ENCODE peak calls at places on chromosomes 1 and 21, in ten cellular contexts. C, S, W, A, F, N, L, O, G and Z are unnamed samples. For H3K4me1, the result is how much of the 10 kb centered on the place peaks cover.

GRCh38 chr1:116763787-116764465 is 9.7 kb downstream of the CD2 start:
- DNase-seq in C (no peak), S (peak), W (no peak), A (peak), F (no peak), N (no peak), L (no peak), O (no peak), G (no peak), Z (no peak)

GRCh38 chr1:198437352-198437751 is 103.1 kb downstream of the ATP6V1G3 start:
- DNase-seq in C (no peak), S (no peak), W (no peak), A (no peak), F (no peak), N (no peak), L (peak), O (no peak), G (no peak), Z (no peak)

GRCh38 chr1:29258974-29259801 is 22.9 kb downstream of the PTPRU start:
- DNase-seq in C (no peak), S (peak), W (no peak), A (no peak), F (peak), N (no peak), L (no peak), O (no peak), G (no peak), Z (no peak)

GRCh38 chr1:119840745-119841144 is 29.5 kb upstream of the REG4 start:
- DNase-seq in C (no peak), S (no peak), W (no peak), A (no peak), F (no peak), N (no peak), L (no peak), O (no peak), G (no peak), Z (no peak)

GRCh38 chr1:115529216-115529897 is 112.4 kb upstream of the VANGL1 start:
- DNase-seq in C (no peak), S (no peak), W (no peak), A (no peak), F (no peak), N (no peak), L (no peak), O (no peak), G (no peak), Z (no peak)

GRCh38 chr1:214952648-214953047 is 129.9 kb upstream of the KCNK2 start:
- DNase-seq in C (no peak), S (peak), W (no peak), A (no peak), F (no peak), N (no peak), L (no peak), O (no peak), G (no peak), Z (peak)

GRCh38 chr1:154767315-154768240 is 102.5 kb downstream of the KCNN3 start:
- DNase-seq in C (no peak), S (no peak), W (peak), A (no peak), F (peak), N (peak), L (peak), O (no peak), G (no peak), Z (no peak)

GRCh38 chr21:41506526-41507520 is 1.1 kb downstream of the TMPRSS2 start:
- DNase-seq in C (peak), S (peak), W (no peak), A (peak), F (no peak), N (no peak), L (no peak), O (peak), G (no peak), Z (no peak)

GRCh38 chr1:34858901-34859441 is 578 bp downstream of the SMIM12 start:
- DNase-seq in C (no peak), S (no peak), W (peak), A (no peak), F (no peak), N (no peak), L (peak), O (no peak), G (no peak), Z (no peak)

GRCh38 chr1:183030053-183030452 is 6.8 kb downstream of the LAMC1 start:
- DNase-seq in C (no peak), S (no peak), W (peak), A (no peak), F (no peak), N (no peak), L (no peak), O (no peak), G (peak), Z (no peak)
- H3K4me1 ChIP-seq in C (under half), S (under half), W (under half), A (under half), F (half or more), N (under half), L (under half), O (under half), G (under half), Z (under half)

GRCh38 chr1:42142894-42143675 is 10.1 kb upstream of the GUCA2B start:
- DNase-seq in C (peak), S (no peak), W (no peak), A (no peak), F (no peak), N (no peak), L (no peak), O (no peak), G (no peak), Z (no peak)

GRCh38 chr1:42143875-42144274 is 9.3 kb upstream of the GUCA2B start:
- DNase-seq in C (no peak), S (no peak), W (no peak), A (no peak), F (no peak), N (no peak), L (no peak), O (no peak), G (no peak), Z (no peak)

GRCh38 chr1:42145726-42146125 is 7.5 kb upstream of the GUCA2B start:
- DNase-seq in C (no peak), S (no peak), W (no peak), A (no peak), F (no peak), N (no peak), L (no peak), O (no peak), G (no peak), Z (no peak)

GRCh38 chr1:42145190-42145716 is 8.0 kb upstream of the GUCA2B start:
- DNase-seq in C (no peak), S (no peak), W (no peak), A (no peak), F (peak), N (no peak), L (no peak), O (no peak), G (no peak), Z (no peak)

DNA sequence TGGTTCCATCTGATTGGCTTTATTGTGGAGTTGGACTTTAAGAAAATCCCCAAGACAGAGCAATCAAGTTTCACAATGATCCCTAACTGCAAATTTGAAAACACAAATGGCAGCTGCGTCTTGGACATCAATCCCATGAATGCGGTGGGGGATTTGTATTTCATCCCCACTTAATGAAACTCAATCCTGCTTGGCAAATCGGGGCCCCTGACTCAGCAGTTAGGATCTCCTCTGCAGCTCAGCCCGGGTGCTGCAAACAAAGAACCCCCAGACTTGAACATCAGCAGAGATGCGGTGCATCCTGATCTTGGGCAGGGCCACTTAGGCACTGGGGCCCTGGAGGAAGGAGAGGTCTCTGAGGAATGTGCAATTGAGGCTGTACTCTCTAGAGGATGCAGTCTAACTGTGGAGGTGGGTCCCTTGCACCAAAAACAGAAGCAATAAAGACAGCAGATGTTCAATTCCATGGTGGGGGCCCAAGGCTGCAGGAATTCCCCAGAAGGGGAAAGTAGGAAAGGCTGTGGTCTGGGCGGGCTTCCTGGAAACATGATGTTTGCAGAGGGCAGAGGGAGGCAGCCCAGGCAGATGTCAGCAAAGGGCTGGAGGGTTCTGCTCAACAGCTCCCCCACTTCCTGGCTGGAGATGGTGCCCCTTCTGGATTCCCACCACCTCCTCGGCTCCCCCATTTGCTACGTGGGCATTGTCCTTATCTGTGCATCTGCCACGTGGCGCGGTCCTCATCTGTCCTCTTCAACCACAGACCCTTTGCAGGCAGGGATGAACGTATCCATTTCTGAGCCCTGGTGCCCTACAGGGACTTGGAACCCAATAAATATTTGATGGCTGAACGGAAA is 8.6 kb upstream of the GUCA2B start:
- DNase-seq in C (no peak), S (no peak), W (no peak), A (no peak), F (peak), N (no peak), L (no peak), O (no peak), G (no peak), Z (no peak)
- H3K4me3 ChIP-seq in C (no peak), S (no peak), W (no peak), A (no peak), F (no peak), N (no peak), L (no peak), O (no peak), G (no peak), Z (no peak)

GRCh38 chr1:246591504-246591903 is 25.2 kb downstream of the CNST start:
- DNase-seq in C (no peak), S (no peak), W (no peak), A (no peak), F (no peak), N (no peak), L (no peak), O (no peak), G (no peak), Z (no peak)

GRCh38 chr1:246591047-246591446 is 24.8 kb downstream of the CNST start:
- DNase-seq in C (no peak), S (no peak), W (no peak), A (no peak), F (no peak), N (no peak), L (no peak), O (no peak), G (no peak), Z (no peak)

GRCh38 chr1:246587032-246587431 is 20.8 kb downstream of the CNST start:
- DNase-seq in C (no peak), S (no peak), W (no peak), A (no peak), F (no peak), N (no peak), L (no peak), O (no peak), G (no peak), Z (no peak)

GRCh38 chr1:246588322-246588721 is 22.1 kb downstream of the CNST start:
- DNase-seq in C (no peak), S (no peak), W (peak), A (no peak), F (no peak), N (no peak), L (peak), O (no peak), G (no peak), Z (no peak)

DNA sequence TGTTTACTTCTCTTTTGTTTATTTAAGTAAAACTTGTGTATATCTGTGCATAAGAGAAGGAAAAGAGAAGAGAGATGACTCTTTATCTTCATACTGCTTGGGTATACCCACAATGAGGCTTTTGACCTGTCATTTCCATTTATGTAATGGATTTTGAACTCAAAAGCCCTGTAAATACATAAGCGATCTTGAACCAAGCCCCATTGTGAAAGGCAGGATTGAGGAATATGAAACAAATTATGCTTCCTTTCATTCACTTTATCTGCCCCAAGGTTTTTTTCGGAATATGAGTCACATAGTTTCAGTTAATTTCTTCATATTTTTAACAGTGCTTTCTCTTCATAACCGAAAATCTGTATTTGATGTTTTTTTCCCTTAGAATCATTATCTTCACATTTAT is 21.4 kb downstream of the CNST start:
- DNase-seq in C (no peak), S (no peak), W (peak), A (no peak), F (no peak), N (no peak), L (peak), O (no peak), G (no peak), Z (no peak)
- H3K4me1 ChIP-seq in C (under half), S (under half), W (under half), A (under half), F (half or more), N (under half), L (under half), O (under half), G (under half), Z (under half)

DNA sequence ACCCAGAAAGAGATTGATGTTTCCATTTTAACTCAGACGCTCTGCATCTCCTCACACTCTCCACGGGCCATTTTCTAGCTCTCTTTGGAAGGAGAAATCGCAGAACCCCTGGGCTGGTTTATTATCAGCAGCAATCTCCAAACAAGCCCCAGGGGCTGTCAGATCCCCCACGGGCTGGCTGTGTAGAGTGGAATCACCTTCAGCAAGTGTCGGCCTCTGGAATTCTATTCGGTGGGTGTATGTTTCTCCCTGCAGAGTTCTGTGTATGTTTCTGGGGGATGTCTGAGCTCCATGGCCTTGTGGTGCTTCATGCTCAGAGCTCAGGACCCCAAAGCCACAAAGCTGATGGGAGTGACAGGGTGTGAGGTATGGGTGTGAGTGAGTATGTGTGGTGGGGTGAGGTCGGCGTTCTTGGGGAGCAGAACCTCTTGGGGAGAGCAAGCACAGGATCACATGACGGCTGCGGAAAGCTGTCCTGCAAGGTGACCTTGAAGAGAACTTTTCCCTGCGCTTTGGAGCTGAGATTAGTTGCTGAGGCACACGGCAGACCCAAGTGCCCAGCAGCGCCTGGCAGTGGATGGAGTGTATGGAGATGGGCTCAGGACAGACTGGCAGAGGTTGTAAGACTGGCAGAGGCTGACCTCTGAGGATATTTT is 489 bp downstream of the ACOT11 start:
- DNase-seq in C (no peak), S (no peak), W (no peak), A (no peak), F (no peak), N (peak), L (no peak), O (no peak), G (no peak), Z (no peak)
- H3K4me3 ChIP-seq in C (peak), S (no peak), W (no peak), A (no peak), F (peak), N (peak), L (no peak), O (no peak), G (peak), Z (no peak)

GRCh38 chr1:94616503-94616902 is 74.9 kb upstream of the F3 start:
- DNase-seq in C (no peak), S (no peak), W (no peak), A (no peak), F (no peak), N (no peak), L (no peak), O (no peak), G (no peak), Z (no peak)
- H3K4me1 ChIP-seq in C (under half), S (under half), W (under half), A (under half), F (under half), N (under half), L (under half), O (under half), G (under half), Z (under half)

DNA sequence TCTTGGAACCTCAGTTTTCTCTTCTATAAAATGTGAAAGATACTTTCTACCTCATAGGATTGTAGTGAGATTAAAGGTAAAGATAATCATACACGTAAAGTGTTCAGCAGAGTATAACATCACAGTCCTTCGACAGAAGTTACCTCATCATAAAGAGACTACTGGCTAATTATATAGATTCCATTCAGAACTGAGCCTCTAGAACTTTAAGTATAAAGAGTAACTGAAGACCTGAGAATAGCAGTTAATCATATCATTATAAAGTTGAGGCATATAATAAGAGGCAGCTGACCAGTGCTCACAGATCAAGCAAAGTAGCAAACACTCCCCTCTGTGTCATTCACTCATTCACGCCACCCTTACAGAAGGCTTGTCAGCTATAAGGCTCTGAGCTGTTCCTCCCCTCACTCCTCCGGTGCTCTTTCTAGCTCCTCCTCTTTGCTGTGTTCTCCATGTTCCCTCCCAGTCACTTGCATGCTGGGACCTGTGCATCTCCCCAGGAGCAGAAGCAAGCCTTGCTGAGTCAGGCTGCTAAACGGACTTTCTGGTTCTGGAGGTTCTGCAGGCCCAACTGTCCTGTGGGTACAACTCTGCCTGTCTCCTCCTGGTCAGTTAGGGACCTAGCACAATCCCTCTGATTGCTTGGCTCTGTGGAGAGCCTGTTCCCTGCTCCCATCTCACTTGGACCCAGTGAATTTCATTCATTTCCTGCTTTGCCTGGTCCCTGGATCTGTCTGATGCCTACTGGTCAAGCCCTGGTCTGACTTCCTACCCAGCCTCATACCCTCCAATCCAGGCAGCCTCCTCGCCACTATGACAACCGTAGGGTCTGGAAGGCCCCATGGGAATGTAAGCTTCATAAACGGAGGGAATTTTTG is 28.3 kb upstream of the LY9 start:
- DNase-seq in C (no peak), S (no peak), W (no peak), A (no peak), F (no peak), N (no peak), L (no peak), O (no peak), G (no peak), Z (no peak)
- H3K4me3 ChIP-seq in C (no peak), S (no peak), W (no peak), A (no peak), F (no peak), N (peak), L (no peak), O (no peak), G (no peak), Z (no peak)